ENCODE peak calls at places on chromosomes 1 and 21, in seven cellular contexts. L is kidney; N is WTC11; A is endothelial cell; X is upper lobe of right lung; Z is fibroblast of mammary gland; E is activated CD8-positive, alpha-beta T cell treated with anti-CD3 and anti-CD28 coated beads for 36 hours. R is an unnamed sample.

GRCh38 chr1:43492816-43493215 is 37.9 kb upstream of the PTPRF start:
- DNase-seq in L (no peak), N (no peak), A (no peak), X (no peak), Z (peak), E (no peak), R (no peak)

GRCh38 chr21:41768371-41769042 is 1.7 kb upstream of the RIPK4 start:
- DNase-seq in L (peak), N (peak), A (peak), X (peak), Z (peak), E (peak), R (no peak)

GRCh38 chr1:62198069-62198780 is 3.6 kb downstream of the L1TD1 start:
- DNase-seq in L (no peak), N (peak), A (no peak), X (no peak), Z (no peak), E (no peak), R (no peak)

GRCh38 chr21:43865471-43866181 is 603 bp downstream of the AGPAT3 start:
- DNase-seq in L (no peak), N (no peak), A (no peak), X (peak), Z (peak), E (peak), R (peak)

GRCh38 chr1:6221210-6221784 is 14.5 kb downstream of the ICMT start:
- DNase-seq in L (peak), N (no peak), A (no peak), X (no peak), Z (no peak), E (no peak), R (no peak)

GRCh38 chr1:25927541-25928265 is 21.5 kb upstream of the STMN1 start:
- DNase-seq in L (no peak), N (peak), A (peak), X (no peak), Z (no peak), E (no peak), R (no peak)

GRCh38 chr1:109932679-109933078 is 22.0 kb downstream of the CSF1 start:
- DNase-seq in L (no peak), N (no peak), A (no peak), X (no peak), Z (no peak), E (no peak), R (no peak)

GRCh38 chr21:31346256-31346821 is 2.3 kb upstream of the TIAM1 start:
- DNase-seq in L (no peak), N (no peak), A (no peak), X (no peak), Z (no peak), E (no peak), R (no peak)

GRCh38 chr1:39737546-39738169 is 1.0 kb upstream of the PPIE start:
- DNase-seq in L (no peak), N (no peak), A (no peak), X (no peak), Z (peak), E (no peak), R (no peak)

GRCh38 chr21:41610042-41610839 is 102.3 kb upstream of the TMPRSS2 start:
- DNase-seq in L (no peak), N (peak), A (peak), X (peak), Z (peak), E (peak), R (no peak)

GRCh38 chr1:18951416-18951815 is 5.1 kb downstream of the IFFO2 start:
- DNase-seq in L (peak), N (no peak), A (no peak), X (no peak), Z (no peak), E (peak), R (no peak)

GRCh38 chr1:7589774-7590425 is 181.2 kb upstream of the VAMP3 start:
- DNase-seq in L (peak), N (no peak), A (no peak), X (no peak), Z (no peak), E (no peak), R (peak)

GRCh38 chr1:238223067-238223640 is 332.4 kb upstream of the ZP4 start:
- DNase-seq in L (no peak), N (no peak), A (no peak), X (no peak), Z (no peak), E (no peak), R (no peak)

GRCh38 chr1:83999316-83999819 is 436 bp upstream of the TTLL7 start:
- DNase-seq in L (peak), N (no peak), A (no peak), X (peak), Z (peak), E (peak), R (no peak)

GRCh38 chr21:18164483-18164882 is 80.2 kb upstream of the CHODL start:
- DNase-seq in L (no peak), N (no peak), A (no peak), X (no peak), Z (no peak), E (no peak), R (no peak)

GRCh38 chr21:34980423-34981115 is 68.5 kb downstream of the RUNX1 start:
- DNase-seq in L (no peak), N (no peak), A (no peak), X (no peak), Z (no peak), E (no peak), R (no peak)

GRCh38 chr21:46304955-46305354 is 18.7 kb downstream of the C21orf58 start:
- DNase-seq in L (no peak), N (no peak), A (no peak), X (no peak), Z (no peak), E (no peak), R (no peak)

GRCh38 chr1:223180803-223181321 is 37.8 kb upstream of the TLR5 start:
- DNase-seq in L (no peak), N (no peak), A (no peak), X (no peak), Z (peak), E (no peak), R (no peak)

GRCh38 chr1:183024352-183025337 is 1.4 kb downstream of the LAMC1 start:
- DNase-seq in L (no peak), N (no peak), A (no peak), X (no peak), Z (no peak), E (no peak), R (no peak)

GRCh38 chr1:4801192-4801924 is 146.9 kb downstream of the AJAP1 start:
- DNase-seq in L (peak), N (no peak), A (no peak), X (peak), Z (peak), E (no peak), R (no peak)

GRCh38 chr1:3466366-3467075 is 12.1 kb downstream of the ARHGEF16 start:
- DNase-seq in L (peak), N (peak), A (no peak), X (peak), Z (no peak), E (no peak), R (peak)

GRCh38 chr1:227451954-227452353 is 111.4 kb upstream of the ZNF678 start:
- DNase-seq in L (no peak), N (no peak), A (no peak), X (no peak), Z (no peak), E (no peak), R (no peak)

GRCh38 chr1:86447198-86447790 is 21.4 kb upstream of the CLCA1 start:
- DNase-seq in L (no peak), N (no peak), A (no peak), X (no peak), Z (no peak), E (no peak), R (no peak)

GRCh38 chr1:210372931-210373627 is 44.4 kb downstream of the HHAT start:
- DNase-seq in L (no peak), N (no peak), A (no peak), X (no peak), Z (no peak), E (no peak), R (no peak)

GRCh38 chr1:8676072-8676471 is 141.4 kb downstream of the RERE start:
- DNase-seq in L (no peak), N (no peak), A (no peak), X (no peak), Z (no peak), E (no peak), R (no peak)

GRCh38 chr1:91827094-91828006 is 58.6 kb downstream of the TGFBR3 start:
- DNase-seq in L (peak), N (no peak), A (no peak), X (no peak), Z (no peak), E (no peak), R (no peak)

GRCh38 chr1:78919150-78919549 is 87.4 kb downstream of the ADGRL4 start:
- DNase-seq in L (no peak), N (peak), A (no peak), X (no peak), Z (no peak), E (no peak), R (no peak)

GRCh38 chr1:224500802-224501201 is 66.2 kb upstream of the WDR26 start:
- DNase-seq in L (no peak), N (no peak), A (no peak), X (no peak), Z (no peak), E (no peak), R (no peak)

GRCh38 chr1:211511947-211512346 is 20.0 kb upstream of the RD3 start:
- DNase-seq in L (no peak), N (no peak), A (no peak), X (no peak), Z (peak), E (no peak), R (no peak)

GRCh38 chr1:207672525-207673130 is 27.7 kb downstream of the CR1L start:
- DNase-seq in L (no peak), N (peak), A (peak), X (no peak), Z (peak), E (peak), R (no peak)

GRCh38 chr1:234983554-234983911 is 145.1 kb downstream of the TOMM20 start:
- DNase-seq in L (no peak), N (no peak), A (no peak), X (no peak), Z (no peak), E (no peak), R (no peak)

GRCh38 chr1:241440904-241441303 is 78.7 kb downstream of the FH start:
- DNase-seq in L (no peak), N (no peak), A (no peak), X (no peak), Z (peak), E (no peak), R (no peak)

GRCh38 chr1:233614743-233615521 is 1.0 kb downstream of the KCNK1 start:
- DNase-seq in L (peak), N (peak), A (no peak), X (peak), Z (no peak), E (no peak), R (no peak)

GRCh38 chr1:152162826-152163463 is 3.9 kb upstream of the RPTN start:
- DNase-seq in L (no peak), N (no peak), A (no peak), X (no peak), Z (peak), E (no peak), R (no peak)

GRCh38 chr1:176843352-176844297 is 320.9 kb downstream of the ASTN1 start:
- DNase-seq in L (no peak), N (peak), A (peak), X (no peak), Z (peak), E (no peak), R (no peak)

GRCh38 chr1:228336308-228337030 is 70.2 kb downstream of the TRIM11 start:
- DNase-seq in L (peak), N (no peak), A (no peak), X (peak), Z (peak), E (no peak), R (no peak)

GRCh38 chr1:200226268-200226968 is 183.4 kb downstream of the ZNF281 start:
- DNase-seq in L (no peak), N (no peak), A (no peak), X (no peak), Z (no peak), E (peak), R (no peak)

GRCh38 chr1:101237229-101237837 is 514 bp downstream of the S1PR1 start:
- DNase-seq in L (no peak), N (no peak), A (no peak), X (no peak), Z (peak), E (peak), R (no peak)

GRCh38 chr1:172719066-172719627 is 60.2 kb downstream of the FASLG start:
- DNase-seq in L (no peak), N (no peak), A (no peak), X (no peak), Z (peak), E (no peak), R (no peak)

DNA sequence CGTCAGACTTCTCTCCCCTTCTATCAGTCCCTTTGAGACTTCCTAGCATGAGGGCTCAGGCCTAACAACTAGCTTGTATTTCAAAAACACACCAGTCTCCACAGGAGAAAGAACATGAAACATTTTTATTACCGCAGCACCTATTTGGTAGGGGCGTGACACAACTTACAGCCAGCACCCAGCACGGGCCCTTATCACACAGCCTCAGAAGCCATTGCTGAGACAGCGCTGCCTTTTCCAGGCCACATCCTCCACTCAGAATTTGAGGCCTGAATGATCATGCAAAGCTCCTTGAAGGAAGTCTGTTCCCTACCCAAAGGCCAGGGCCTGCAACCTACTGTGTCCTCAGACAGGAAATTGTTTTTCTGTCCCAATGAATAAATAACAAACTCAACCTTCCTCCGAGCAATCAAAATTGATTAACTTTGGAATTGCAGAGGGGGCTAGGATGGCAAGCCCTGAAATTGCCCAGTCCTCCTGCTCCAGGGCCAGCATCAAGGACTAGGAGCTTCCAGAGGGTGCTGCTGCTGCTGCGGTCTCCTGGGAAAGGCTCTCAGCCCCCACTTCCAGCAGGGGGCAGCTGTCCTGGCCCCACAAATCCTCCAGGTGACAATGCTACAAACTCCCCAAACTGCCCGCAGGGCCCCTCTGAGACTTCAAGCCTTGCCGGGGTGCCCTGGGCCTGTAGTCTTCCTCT is 94.3 kb upstream of the GALNT2 start:
- DNase-seq in L (no peak), N (peak), A (peak), X (no peak), Z (no peak), E (no peak), R (no peak)
- TF ChIP-seq CTCF in L (peak), N (no peak), A (no peak), X (peak), Z (no peak), E (peak), R (peak)

DNA sequence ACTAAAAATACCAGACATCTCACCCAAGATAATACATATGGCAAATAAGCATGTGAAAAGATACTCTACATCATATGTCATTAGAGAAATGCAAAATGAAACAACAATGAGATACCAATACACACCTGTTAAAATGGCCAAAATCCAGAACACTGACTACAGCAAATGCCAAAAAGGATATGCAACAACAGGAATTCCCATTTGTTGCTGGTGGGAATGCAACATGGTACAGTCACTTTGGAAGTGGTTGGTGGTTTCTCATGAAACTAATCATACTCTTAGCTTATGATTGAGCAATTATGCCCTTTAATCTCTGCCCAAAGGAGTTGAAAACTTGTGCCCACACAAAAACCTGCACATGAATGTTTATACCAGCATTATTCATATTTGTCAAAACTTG is 6.4 kb upstream of the RGS2 start:
- DNase-seq in L (no peak), N (no peak), A (no peak), X (no peak), Z (no peak), E (no peak), R (no peak)
- TF ChIP-seq CTCF in L (no peak), N (no peak), A (no peak), X (no peak), Z (no peak), E (no peak), R (no peak)

GRCh38 chr21:33339135-33339534 is 14.4 kb downstream of the IFNAR1 start:
- DNase-seq in L (no peak), N (no peak), A (no peak), X (no peak), Z (no peak), E (no peak), R (no peak)
- TF ChIP-seq CTCF in L (no peak), N (no peak), A (no peak), X (no peak), Z (no peak), E (no peak), R (no peak)

DNA sequence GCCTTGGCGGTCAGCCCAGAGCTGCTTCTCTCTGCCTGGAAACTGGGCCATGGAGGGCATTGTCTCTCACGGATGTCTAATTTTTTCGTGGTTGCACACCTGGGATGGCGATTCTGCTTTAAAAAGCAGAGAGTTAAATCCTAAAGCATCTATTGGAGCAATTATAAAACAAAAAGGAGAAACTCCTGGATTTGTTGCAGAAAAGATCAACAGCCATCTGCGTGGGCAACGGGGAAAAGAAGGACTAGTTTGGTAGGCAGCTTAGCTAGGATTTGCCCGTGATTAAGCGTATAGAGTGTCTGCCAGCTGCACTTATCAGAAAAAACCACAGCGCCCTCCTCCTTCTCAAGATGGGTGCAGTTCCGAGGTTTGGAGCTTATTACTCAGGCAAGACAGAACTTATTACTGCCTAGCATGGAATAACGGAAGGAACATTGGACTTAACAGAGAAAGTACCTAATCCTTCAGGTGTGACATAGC is 524 bp upstream of the SLC25A24 start:
- DNase-seq in L (no peak), N (no peak), A (peak), X (no peak), Z (peak), E (peak), R (no peak)
- TF ChIP-seq CTCF in L (no peak), N (no peak), A (no peak), X (no peak), Z (peak), E (peak), R (peak)

DNA sequence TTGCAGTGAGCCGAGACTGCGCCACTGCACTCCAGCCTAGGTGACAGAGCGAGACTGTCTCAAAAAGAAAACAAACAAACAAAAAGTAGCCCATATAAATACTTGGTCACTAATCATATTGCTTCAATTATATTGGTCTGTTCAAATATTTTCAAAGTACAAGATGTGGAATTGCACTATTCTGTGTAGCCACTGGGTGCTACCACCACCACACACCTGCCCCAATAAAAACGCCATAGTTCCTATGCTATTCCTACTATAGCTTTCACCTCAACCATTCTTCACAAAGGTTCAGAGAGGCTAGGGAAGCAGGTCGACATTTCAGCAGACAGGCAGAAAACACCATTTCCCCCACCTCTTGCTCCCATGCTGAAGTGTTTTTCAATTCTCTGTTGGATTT is 16.7 kb downstream of the NDC1 start:
- DNase-seq in L (no peak), N (no peak), A (no peak), X (no peak), Z (no peak), E (no peak), R (no peak)
- TF ChIP-seq CTCF in L (no peak), N (no peak), A (no peak), X (no peak), Z (no peak), E (no peak), R (peak)

GRCh38 chr1:2076826-2077225 is 26.6 kb downstream of the PRKCZ start:
- DNase-seq in L (no peak), N (no peak), A (no peak), X (no peak), Z (no peak), E (no peak), R (no peak)
- TF ChIP-seq CTCF in L (no peak), N (no peak), A (no peak), X (no peak), Z (no peak), E (no peak), R (no peak)

GRCh38 chr1:181559142-181559541 is 75.8 kb downstream of the CACNA1E start:
- DNase-seq in L (no peak), N (no peak), A (no peak), X (no peak), Z (no peak), E (no peak), R (no peak)
- TF ChIP-seq CTCF in L (no peak), N (no peak), A (no peak), X (no peak), Z (no peak), E (no peak), R (no peak)

DNA sequence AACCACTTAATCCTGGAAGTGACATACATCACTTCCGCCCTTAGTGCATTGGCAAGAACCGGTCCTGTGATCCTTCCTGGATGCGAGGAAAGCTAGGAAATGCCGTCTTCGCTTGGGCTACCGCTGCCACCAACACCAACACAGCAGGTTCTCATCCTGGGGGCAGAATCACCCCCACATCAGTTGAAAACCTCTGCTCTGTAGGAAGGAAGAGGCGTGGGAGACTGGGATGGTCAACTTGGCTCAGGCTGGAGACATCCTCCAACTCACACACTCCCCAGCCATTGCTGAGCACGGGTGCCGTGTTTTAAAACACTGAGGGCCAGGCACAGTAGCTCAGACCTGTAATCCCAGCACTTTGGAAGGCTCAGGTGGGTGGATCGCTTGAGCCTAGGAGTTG is 74.9 kb downstream of the ALPL start:
- DNase-seq in L (no peak), N (no peak), A (no peak), X (no peak), Z (no peak), E (no peak), R (no peak)
- TF ChIP-seq CTCF in L (no peak), N (no peak), A (no peak), X (no peak), Z (no peak), E (no peak), R (no peak)

GRCh38 chr1:156772728-156773497 is 5.6 kb downstream of the PRCC start:
- DNase-seq in L (no peak), N (no peak), A (no peak), X (no peak), Z (no peak), E (no peak), R (no peak)
- TF ChIP-seq CTCF in L (no peak), N (no peak), A (no peak), X (no peak), Z (no peak), E (no peak), R (no peak)